ENCODE peak calls at places on chromosomes 6 and 20, in nine cellular contexts. W is RWPE1; N is CD8-positive, alpha-beta memory T cell; H is H9; K is NCI-H1930; M is effector CD4-positive, alpha-beta T cell; S is aorta; A is choroid plexus epithelial cell; P is upper lobe of right lung. I is an unnamed sample.

GRCh38 chr6:39130691-39131090 is 15.7 kb upstream of the SAYSD1 start:
- DNase-seq in W (no peak), N (no peak), H (no peak), K (no peak), M (no peak), S (no peak), A (no peak), P (no peak), I (no peak)

GRCh38 chr6:164690241-164690640 is 619.2 kb downstream of the C6orf118 start:
- DNase-seq in W (no peak), N (no peak), H (no peak), K (no peak), M (no peak), S (no peak), A (no peak), P (no peak), I (no peak)

GRCh38 chr20:4091332-4092135 is 76.2 kb upstream of the RNF24 start:
- DNase-seq in W (peak; percentile 74), N (no peak), H (peak; percentile 83), K (no peak), M (no peak), S (peak; percentile 89), A (peak; percentile 89), P (peak; percentile 83), I (peak; percentile 81)

GRCh38 chr20:12237772-12238171 is 320.1 kb downstream of the BTBD3 start:
- DNase-seq in W (no peak), N (no peak), H (no peak), K (no peak), M (no peak), S (no peak), A (no peak), P (no peak), I (peak; percentile 91)

GRCh38 chr6:106281088-106281487 is 44.5 kb downstream of the ATG5 start:
- DNase-seq in W (no peak), N (no peak), H (no peak), K (no peak), M (no peak), S (no peak), A (no peak), P (no peak), I (peak; percentile 15)

GRCh38 chr6:110518281-110518623 is 41.8 kb upstream of the SLC22A16 start:
- DNase-seq in W (no peak), N (no peak), H (no peak), K (no peak), M (no peak), S (no peak), A (peak; percentile 61), P (no peak), I (no peak)

GRCh38 chr20:59788811-59789210 is 144.6 kb downstream of the SYCP2 start:
- DNase-seq in W (no peak), N (no peak), H (peak; percentile 8), K (no peak), M (no peak), S (peak; percentile 20), A (no peak), P (no peak), I (peak; percentile 69)

GRCh38 chr6:31799781-31800180 is 4.2 kb upstream of the VARS1 start:
- DNase-seq in W (no peak), N (no peak), H (no peak), K (no peak), M (no peak), S (peak; percentile 89), A (no peak), P (no peak), I (no peak)

GRCh38 chr6:5989141-5989723 is 17.5 kb downstream of the NRN1 start:
- DNase-seq in W (no peak), N (no peak), H (no peak), K (no peak), M (no peak), S (no peak), A (no peak), P (peak; percentile 77), I (no peak)

GRCh38 chr6:154732824-154733609 is at the start of gene SCAF8:
- DNase-seq in W (peak; percentile 72), N (peak; percentile 89), H (peak; percentile 81), K (peak; percentile 49), M (peak; percentile 83), S (peak; percentile 95), A (peak; percentile 82), P (peak; percentile 92), I (peak; percentile 46)

GRCh38 chr6:121437861-121438651 is 2.6 kb downstream of the GJA1 start:
- DNase-seq in W (peak; percentile 60), N (no peak), H (peak; percentile 71), K (no peak), M (no peak), S (peak; percentile 79), A (peak; percentile 63), P (no peak), I (no peak)

GRCh38 chr20:16615199-16615598 is 42.0 kb upstream of the KIF16B start:
- DNase-seq in W (peak; percentile 81), N (no peak), H (no peak), K (no peak), M (no peak), S (no peak), A (peak; percentile 94), P (no peak), I (peak; percentile 82)

I was measured in COLO829.